ENCODE peak calls at places on chromosomes 6 and 20, in eight cellular contexts. R is activated T-cell treated with anti-CD3 and anti-CD28 coated beads for 4 hours; I is stimulated activated CD4-positive, alpha-beta T cell treated with anti-CD3 and anti-CD28 coated beads, Interleukin-1b, Interleukin-23, amount 100 ng/mL, for 1 hour; Q is anterior cingulate cortex; J is activated CD4-positive, CD25-positive, alpha-beta regulatory T cell; Y is fibroblast of the conjunctiva; B is stimulated activated CD8-positive, alpha-beta memory T cell treated with anti-CD3 and anti-CD28 coated beads, Interleukin-15, amount 100 ng/mL, for 1 hour; K is cardiac fibroblast. M is an unnamed sample.

GRCh38 chr6:139425780-139426179 is 51.3 kb upstream of the CITED2 start:
- DNase-seq in Y (no peak), J (no peak), Q (no peak), I (no peak), B (no peak), R (no peak), K (peak; percentile 12), M (no peak)

GRCh38 chr6:112485813-112486212 is 138.7 kb downstream of the RFPL4B start:
- DNase-seq in I (no peak), Y (no peak), R (no peak), J (no peak), Q (no peak), K (peak; percentile 72), B (no peak), M (no peak)

GRCh38 chr20:38652995-38653394 is 51.4 kb downstream of the ARHGAP40 start:
- DNase-seq in Q (no peak), Y (no peak), R (no peak), K (no peak), I (no peak), B (no peak), J (no peak), M (no peak)

GRCh38 chr6:1786455-1787108 is 176.9 kb downstream of the FOXC1 start:
- DNase-seq in Y (no peak), I (no peak), R (no peak), K (no peak), B (no peak), Q (no peak), J (no peak), M (no peak)

GRCh38 chr6:113610377-113610988 is 246.7 kb upstream of the MARCKS start:
- DNase-seq in B (no peak), I (no peak), J (no peak), K (no peak), R (no peak), Y (no peak), Q (no peak), M (no peak)

GRCh38 chr20:34943808-34944568 is 11.6 kb downstream of the GSS start:
- DNase-seq in I (no peak), R (no peak), Y (no peak), J (no peak), Q (no peak), K (peak; percentile 12), B (no peak), M (no peak)

GRCh38 chr20:47686545-47686944 is 98.7 kb downstream of the SULF2 start:
- DNase-seq in B (no peak), Y (peak; percentile 30), Q (no peak), I (no peak), R (no peak), J (no peak), K (peak; percentile 58), M (no peak)

GRCh38 chr6:85354761-85355618 is 94.9 kb upstream of the NT5E start:
- DNase-seq in J (no peak), Q (peak; percentile 30), I (no peak), K (peak; percentile 84), Y (peak; percentile 69), R (peak; percentile 46), B (peak; percentile 46), M (peak; percentile 60)

GRCh38 chr6:44129841-44130322 is 2.5 kb downstream of the TMEM63B start:
- DNase-seq in B (no peak), Y (no peak), Q (no peak), J (no peak), R (no peak), K (no peak), I (no peak), M (no peak)

GRCh38 chr6:9484091-9484490 is 930.8 kb downstream of the TFAP2A start:
- DNase-seq in I (no peak), R (no peak), B (no peak), Y (no peak), Q (no peak), J (no peak), K (peak; percentile 33), M (no peak)